ENCODE peak calls at places on chromosome 1, in six cellular contexts. J, R, Q, O, H and I are unnamed samples.

GRCh38 chr1:226655251-226656163 is 83.6 kb downstream of the ITPKB start:
- DNase-seq in Q (no peak), J (no peak), H (no peak), R (no peak), O (peak), I (peak)

GRCh38 chr1:201108614-201109013 is 3.6 kb downstream of the CACNA1S start:
- DNase-seq in H (no peak), J (no peak), Q (no peak), O (no peak), R (peak), I (no peak)

GRCh38 chr1:5983361-5984103 is 8.7 kb downstream of the NPHP4 start:
- DNase-seq in J (no peak), H (no peak), Q (no peak), R (no peak), O (no peak), I (no peak)

GRCh38 chr1:67735806-67736627 is 51.0 kb downstream of the GADD45A start:
- DNase-seq in O (peak), R (peak), H (peak), J (peak), Q (peak), I (no peak)

GRCh38 chr1:216140650-216141547 is 282.3 kb downstream of the USH2A start:
- DNase-seq in J (no peak), O (no peak), H (no peak), R (no peak), Q (no peak), I (no peak)

GRCh38 chr1:229563701-229564100 is 5.2 kb upstream of the ABCB10 start:
- DNase-seq in R (no peak), J (no peak), H (peak), Q (no peak), O (no peak), I (no peak)

GRCh38 chr1:53508991-53509663 is 49.9 kb downstream of the DMRTB1 start:
- DNase-seq in Q (no peak), H (no peak), R (no peak), J (peak), O (no peak), I (no peak)

GRCh38 chr1:9596419-9597123 is 7.9 kb downstream of the TMEM201 start:
- DNase-seq in H (no peak), J (no peak), O (no peak), R (no peak), Q (no peak), I (no peak)

GRCh38 chr1:53962395-53962794 is 16.2 kb downstream of the LRRC42 start:
- DNase-seq in O (no peak), R (no peak), J (no peak), H (no peak), Q (no peak), I (no peak)

GRCh38 chr1:35005711-35006110 is 20.6 kb upstream of the TMEM35B start:
- DNase-seq in H (no peak), Q (no peak), O (no peak), R (no peak), J (no peak), I (no peak)

GRCh38 chr1:938711-939504 is 15.2 kb downstream of the SAMD11 start:
- DNase-seq in J (no peak), H (no peak), R (no peak), O (no peak), Q (no peak), I (no peak)

GRCh38 chr1:85822696-85823095 is 114.5 kb upstream of the ZNHIT6 start:
- DNase-seq in H (no peak), O (no peak), R (no peak), Q (no peak), J (no peak), I (no peak)

GRCh38 chr1:4585216-4585615 is 69.2 kb upstream of the AJAP1 start:
- DNase-seq in O (peak), J (peak), Q (no peak), H (no peak), R (peak), I (no peak)

GRCh38 chr1:155093938-155094621 is 15.4 kb downstream of the EFNA3 start:
- DNase-seq in H (no peak), R (no peak), J (no peak), Q (peak), O (peak), I (peak)

GRCh38 chr1:21229246-21230000 is 52.7 kb upstream of the EIF4G3 start:
- DNase-seq in J (no peak), Q (no peak), R (no peak), H (no peak), O (no peak), I (no peak)

GRCh38 chr1:201175820-201176500 is 14.7 kb upstream of the IGFN1 start:
- DNase-seq in J (no peak), Q (no peak), R (no peak), O (no peak), H (no peak), I (no peak)

GRCh38 chr1:59223213-59223612 is 73.7 kb upstream of the FGGY start:
- DNase-seq in R (no peak), Q (no peak), J (no peak), H (no peak), O (no peak), I (no peak)

GRCh38 chr1:58204284-58204683 is 342.2 kb downstream of the OMA1 start:
- DNase-seq in J (no peak), R (no peak), H (no peak), Q (no peak), O (no peak), I (no peak)

GRCh38 chr1:8625981-8626898 is 191.2 kb downstream of the RERE start:
- DNase-seq in Q (peak), H (no peak), O (no peak), R (no peak), J (no peak), I (no peak)

GRCh38 chr1:94871031-94871430 is 50.9 kb downstream of the SLC44A3 start:
- DNase-seq in Q (peak), H (no peak), O (no peak), J (no peak), R (no peak), I (no peak)

GRCh38 chr1:79614762-79615161 is 608.2 kb upstream of the ADGRL4 start:
- DNase-seq in H (no peak), Q (no peak), R (no peak), O (peak), J (no peak), I (no peak)

GRCh38 chr1:51523931-51524330 is 4.9 kb upstream of the EPS15 start:
- DNase-seq in R (no peak), H (no peak), Q (no peak), O (no peak), J (no peak), I (no peak)

GRCh38 chr1:207806531-207807394 is 54.9 kb downstream of the CD46 start:
- DNase-seq in J (no peak), R (no peak), Q (peak), H (peak), O (peak), I (no peak)

GRCh38 chr1:117633936-117634335 is 28.1 kb downstream of the TENT5C start:
- DNase-seq in R (no peak), H (no peak), J (no peak), Q (no peak), O (peak), I (no peak)

GRCh38 chr1:245079021-245079609 is 75.7 kb upstream of the KIF26B start:
- DNase-seq in O (peak), J (no peak), R (no peak), H (no peak), Q (peak), I (no peak)

GRCh38 chr1:24459551-24460266 is 42.9 kb upstream of the RCAN3 start:
- DNase-seq in O (no peak), J (peak), R (no peak), H (no peak), Q (no peak), I (no peak)

GRCh38 chr1:200334661-200335256 is 75.1 kb downstream of the ZNF281 start:
- DNase-seq in O (no peak), J (no peak), R (no peak), Q (no peak), H (no peak), I (no peak)

GRCh38 chr1:20787100-20787774 is at the start of gene HP1BP3:
- DNase-seq in J (peak), H (peak), Q (peak), O (peak), R (peak), I (peak)

GRCh38 chr1:85464497-85465098 is 361 bp downstream of the DDAH1 start:
- DNase-seq in O (peak), R (peak), J (peak), H (peak), Q (peak), I (peak)

GRCh38 chr1:109910123-109910962 is at the start of gene CSF1:
- DNase-seq in Q (peak), H (peak), O (no peak), J (peak), R (peak), I (peak)

GRCh38 chr1:67791686-67792475 is 41.4 kb downstream of the GNG12 start:
- DNase-seq in J (no peak), R (no peak), O (no peak), H (peak), Q (peak), I (no peak)

GRCh38 chr1:109397451-109398342 is at the start of gene SORT1:
- DNase-seq in J (peak), O (peak), Q (peak), H (peak), R (peak), I (peak)

GRCh38 chr1:229572286-229572685 is 13.8 kb upstream of the ABCB10 start:
- DNase-seq in H (no peak), Q (no peak), O (peak), J (no peak), R (no peak), I (no peak)

GRCh38 chr1:20271498-20272400 is 18.9 kb upstream of the VWA5B1 start:
- DNase-seq in O (no peak), Q (no peak), R (no peak), H (no peak), J (no peak), I (peak)

GRCh38 chr1:210598135-210598652 is 269.5 kb downstream of the HHAT start:
- DNase-seq in H (peak), R (no peak), O (no peak), Q (peak), J (no peak), I (no peak)

DNA sequence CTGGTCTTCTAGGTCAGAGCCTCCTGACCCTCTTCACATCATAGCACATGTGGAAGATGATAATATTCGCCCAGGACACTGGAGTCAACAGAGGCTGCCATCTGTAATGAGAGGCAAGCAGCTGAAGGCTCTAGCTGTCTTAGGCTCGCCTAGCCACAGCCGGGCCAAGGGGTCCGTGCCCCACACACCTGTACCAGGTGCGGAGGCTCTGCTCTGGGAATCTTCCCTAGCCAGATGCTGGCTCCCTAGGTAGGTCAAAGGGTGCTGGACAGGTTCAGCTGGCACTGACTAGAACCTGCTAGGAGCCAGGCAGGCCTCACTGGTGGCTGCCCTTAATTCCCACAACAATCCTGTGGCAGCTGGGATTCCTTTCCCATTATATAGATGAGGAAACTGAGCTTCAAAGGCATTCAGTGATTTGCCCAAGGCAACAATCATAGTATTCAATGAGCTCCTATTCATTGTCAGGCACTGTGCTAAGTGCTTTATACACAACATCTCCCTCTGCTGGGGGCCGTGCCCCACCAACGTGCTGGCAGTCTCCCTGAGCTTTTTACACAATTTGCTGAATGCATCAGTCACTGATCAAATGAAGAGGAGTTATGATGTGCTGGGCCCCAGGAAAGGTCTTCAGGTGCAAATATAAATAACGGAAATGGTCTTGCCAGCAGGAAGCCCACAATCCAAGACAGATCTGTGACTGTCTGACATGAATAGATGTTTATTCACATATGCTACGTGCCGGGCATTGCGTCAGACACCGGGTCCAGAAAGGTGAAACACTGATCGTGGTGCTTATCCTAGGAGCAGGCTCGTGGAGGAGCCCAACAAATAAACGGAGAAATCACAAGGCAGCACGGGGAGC is 58.0 kb downstream of the DDX20 start:
- DNase-seq in Q (no peak), H (no peak), O (no peak), R (no peak), J (no peak), I (peak)
- TF ChIP-seq CTCF in Q (no peak), H (no peak), O (no peak), R (peak), J (no peak), I (no peak)

GRCh38 chr1:15826810-15827507 is 19.5 kb upstream of the UQCRHL start:
- DNase-seq in R (no peak), O (no peak), Q (no peak), J (no peak), H (no peak), I (no peak)

GRCh38 chr1:15833842-15834405 is 13.6 kb upstream of the SPEN start:
- DNase-seq in O (no peak), R (no peak), Q (no peak), J (no peak), H (no peak), I (no peak)

GRCh38 chr1:15834406-15835204 is 12.9 kb upstream of the SPEN start:
- DNase-seq in H (peak), Q (peak), R (peak), J (peak), O (peak), I (peak)

GRCh38 chr1:15833069-15833679 is 14.3 kb upstream of the SPEN start:
- DNase-seq in R (no peak), Q (no peak), J (no peak), O (no peak), H (peak), I (no peak)

DNA sequence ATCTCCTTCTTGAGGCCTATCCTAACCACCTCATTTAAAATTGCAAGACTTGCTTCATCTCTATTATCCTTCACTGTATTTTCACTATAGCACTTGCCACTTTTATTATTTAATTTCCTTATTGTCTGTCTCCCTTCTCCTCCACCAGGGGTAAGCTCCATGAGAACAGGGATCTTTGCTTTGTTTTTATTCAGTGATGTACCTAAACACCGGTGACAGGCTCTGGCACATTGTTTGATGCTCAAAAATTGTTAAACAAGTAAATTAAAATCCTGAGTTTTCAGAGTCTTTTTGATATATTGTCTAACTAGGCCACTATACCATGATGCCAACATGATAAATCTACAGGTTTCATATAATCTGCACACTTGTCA is 17.2 kb upstream of the SPEN start:
- DNase-seq in Q (no peak), H (no peak), R (no peak), O (no peak), J (no peak), I (no peak)
- TF ChIP-seq CTCF in Q (no peak), H (no peak), R (peak), O (no peak), J (no peak), I (no peak)

GRCh38 chr1:14363707-14364413 is 234.6 kb upstream of the KAZN start:
- DNase-seq in J (no peak), R (no peak), O (no peak), H (no peak), Q (no peak), I (no peak)
- TF ChIP-seq CTCF in J (no peak), R (no peak), O (no peak), H (no peak), Q (peak), I (peak)

DNA sequence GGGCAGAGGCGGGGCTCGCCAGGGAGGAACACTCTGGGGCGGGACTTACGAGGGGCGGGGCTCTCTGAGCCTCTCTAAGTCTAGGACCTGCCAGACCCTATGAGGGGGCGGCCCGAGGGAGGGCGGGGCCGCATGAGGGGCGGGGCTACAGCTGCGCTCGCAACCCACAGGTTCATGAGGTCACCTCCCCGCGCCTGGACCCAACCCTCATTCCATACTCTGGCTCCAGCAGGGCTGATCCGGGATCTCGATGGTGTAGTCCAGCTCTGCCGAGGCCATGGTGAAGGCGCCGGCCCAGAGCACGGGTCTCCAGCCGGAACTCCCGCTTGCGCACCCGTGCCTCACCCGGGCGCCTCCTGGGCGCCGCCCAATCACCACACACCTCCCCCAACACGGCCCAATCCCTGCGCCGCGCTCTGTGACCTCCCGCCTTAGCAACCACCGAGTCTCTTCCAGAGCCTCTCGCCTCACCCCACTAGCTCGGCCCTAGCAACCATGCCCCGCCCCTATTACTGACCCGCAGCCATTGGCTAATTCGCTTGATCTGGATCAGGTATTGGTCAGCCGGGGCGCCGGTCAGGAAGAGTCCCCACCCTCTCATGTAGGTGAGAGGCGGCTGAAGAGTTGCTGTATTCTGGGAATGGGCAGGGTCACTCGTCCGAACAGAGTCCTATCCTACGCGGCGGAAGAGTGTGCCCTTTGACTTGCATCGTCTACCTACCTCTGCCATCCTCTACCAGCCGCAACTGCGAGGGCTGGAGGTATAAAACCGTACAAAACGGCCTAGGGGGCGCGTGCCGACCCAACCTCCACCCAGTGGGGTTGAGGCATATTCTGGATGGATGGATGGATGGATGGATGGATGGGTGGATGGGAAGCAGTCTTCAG is at the start of the genes ARMH1 and TMEM53:
- DNase-seq in R (peak), H (peak), O (peak), J (peak), Q (peak), I (peak)
- TF ChIP-seq CTCF in R (no peak), H (no peak), O (no peak), J (no peak), Q (peak), I (no peak)

GRCh38 chr1:205817364-205817763 is 4.4 kb upstream of the SLC41A1 start:
- DNase-seq in O (no peak), R (no peak), H (no peak), Q (no peak), J (no peak), I (no peak)
- TF ChIP-seq CTCF in O (no peak), R (no peak), H (no peak), Q (no peak), J (no peak), I (no peak)

GRCh38 chr1:246258250-246258649 is 248.8 kb downstream of the SMYD3 start:
- DNase-seq in R (no peak), Q (no peak), J (no peak), O (no peak), H (no peak), I (no peak)

GRCh38 chr1:246267426-246267825 is 239.7 kb downstream of the SMYD3 start:
- DNase-seq in O (no peak), Q (no peak), H (no peak), R (no peak), J (no peak), I (no peak)

GRCh38 chr1:246262281-246262680 is 244.8 kb downstream of the SMYD3 start:
- DNase-seq in O (no peak), J (no peak), R (no peak), H (no peak), Q (no peak), I (no peak)

GRCh38 chr1:246265481-246265880 is 241.6 kb downstream of the SMYD3 start:
- DNase-seq in R (no peak), H (no peak), J (no peak), O (no peak), Q (no peak), I (no peak)

DNA sequence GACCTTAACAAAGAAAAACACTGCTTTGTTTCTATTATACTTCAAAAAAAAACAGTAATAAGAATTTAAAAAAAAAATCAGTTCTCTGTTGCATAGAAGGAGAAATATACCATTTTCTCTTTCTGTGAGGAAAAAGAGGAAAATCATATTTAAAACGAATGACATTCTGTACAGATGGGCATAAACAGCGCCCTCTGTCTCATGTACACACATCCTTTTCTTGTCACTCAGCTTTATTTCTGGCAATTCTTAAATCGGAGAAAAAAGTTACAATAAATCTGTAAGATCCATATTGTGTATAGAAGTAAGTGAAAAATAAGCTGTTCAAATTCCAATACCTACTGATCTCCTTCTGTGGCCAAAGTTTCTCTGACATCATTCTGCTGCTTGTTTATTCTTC is 245.4 kb downstream of the SMYD3 start:
- DNase-seq in J (no peak), R (no peak), H (no peak), O (no peak), Q (no peak), I (no peak)
- TF ChIP-seq CTCF in J (no peak), R (no peak), H (no peak), O (no peak), Q (peak), I (no peak)